ENCODE peak calls at places on chromosomes 5 and 9, in five cellular contexts. B is A549, X is Peyer's patch, F is body of pancreas, W is vagina. G is an unnamed sample. For H3K4me1, the result is how much of the 10 kb centered on the place peaks cover.

GRCh38 chr5:10064546-10065215 is 185.0 kb downstream of the ATPSCKMT start:
- DNase-seq in F (no peak), W (peak), X (no peak), B (no peak), G (no peak)

GRCh38 chr9:120742951-120743416 is 28.7 kb upstream of the MEGF9 start:
- DNase-seq in B (peak), X (peak), F (no peak), W (no peak), G (no peak)

GRCh38 chr5:143177263-143177994 is 226.1 kb downstream of the NR3C1 start:
- DNase-seq in X (no peak), B (peak), F (no peak), W (no peak), G (no peak)

GRCh38 chr9:112332977-112333638 is at the start of gene PTBP3:
- DNase-seq in F (peak), B (peak), X (peak), W (no peak), G (peak)

GRCh38 chr5:57386958-57387357 is 95.7 kb downstream of the ACTBL2 start:
- DNase-seq in B (no peak), F (no peak), W (no peak), X (no peak), G (no peak)

GRCh38 chr5:55427157-55427556 is 107.6 kb downstream of the PLPP1 start:
- DNase-seq in B (no peak), X (peak), F (peak), W (no peak), G (no peak)

GRCh38 chr5:126300293-126300692 is 122.9 kb upstream of the GRAMD2B start:
- DNase-seq in W (no peak), F (no peak), X (no peak), B (no peak), G (no peak)

GRCh38 chr5:128216860-128217531 is 133.4 kb downstream of the SLC12A2 start:
- DNase-seq in F (no peak), W (no peak), B (no peak), X (no peak), G (no peak)

GRCh38 chr5:437281-437771 is 5.7 kb upstream of the EXOC3 start:
- DNase-seq in W (no peak), F (no peak), B (no peak), X (peak), G (peak)

GRCh38 chr9:114551750-114552685 is 35.6 kb upstream of the ATP6V1G1 start:
- DNase-seq in X (peak), W (no peak), B (peak), F (peak), G (no peak)

GRCh38 chr9:72353455-72354116 is 11.4 kb downstream of the ZFAND5 start:
- DNase-seq in X (no peak), B (no peak), W (no peak), F (no peak), G (no peak)
- TF ChIP-seq POLR2A in X (no peak), B (no peak), W (no peak), F (no peak), G (no peak)

DNA sequence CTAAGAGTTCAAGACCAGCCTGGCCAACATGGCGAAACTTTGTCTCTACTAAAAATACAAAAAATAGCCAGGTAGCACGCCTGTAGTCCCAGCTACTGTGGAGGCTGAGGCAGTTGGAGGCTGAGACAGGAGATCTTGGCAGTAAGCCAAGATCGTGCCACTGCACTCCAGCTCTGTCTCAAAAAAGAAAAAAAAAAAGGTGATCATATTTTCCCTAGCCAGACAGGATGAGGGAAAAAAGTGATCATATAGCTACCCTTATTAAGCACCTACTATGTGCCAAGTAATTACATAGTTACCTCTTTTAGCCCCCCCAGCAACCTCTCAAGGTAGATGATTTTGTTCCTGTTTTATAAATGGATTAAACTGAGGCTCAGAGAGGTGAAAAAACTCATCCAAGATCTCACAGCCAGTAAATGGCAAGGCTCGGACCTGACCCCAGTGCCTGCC is 18.1 kb upstream of the RPL26L1 start:
- DNase-seq in W (no peak), F (no peak), B (no peak), X (no peak), G (no peak)
- H3K4me1 ChIP-seq in W (under half), F (under half), B (under half), X (under half), G (under half)

DNA sequence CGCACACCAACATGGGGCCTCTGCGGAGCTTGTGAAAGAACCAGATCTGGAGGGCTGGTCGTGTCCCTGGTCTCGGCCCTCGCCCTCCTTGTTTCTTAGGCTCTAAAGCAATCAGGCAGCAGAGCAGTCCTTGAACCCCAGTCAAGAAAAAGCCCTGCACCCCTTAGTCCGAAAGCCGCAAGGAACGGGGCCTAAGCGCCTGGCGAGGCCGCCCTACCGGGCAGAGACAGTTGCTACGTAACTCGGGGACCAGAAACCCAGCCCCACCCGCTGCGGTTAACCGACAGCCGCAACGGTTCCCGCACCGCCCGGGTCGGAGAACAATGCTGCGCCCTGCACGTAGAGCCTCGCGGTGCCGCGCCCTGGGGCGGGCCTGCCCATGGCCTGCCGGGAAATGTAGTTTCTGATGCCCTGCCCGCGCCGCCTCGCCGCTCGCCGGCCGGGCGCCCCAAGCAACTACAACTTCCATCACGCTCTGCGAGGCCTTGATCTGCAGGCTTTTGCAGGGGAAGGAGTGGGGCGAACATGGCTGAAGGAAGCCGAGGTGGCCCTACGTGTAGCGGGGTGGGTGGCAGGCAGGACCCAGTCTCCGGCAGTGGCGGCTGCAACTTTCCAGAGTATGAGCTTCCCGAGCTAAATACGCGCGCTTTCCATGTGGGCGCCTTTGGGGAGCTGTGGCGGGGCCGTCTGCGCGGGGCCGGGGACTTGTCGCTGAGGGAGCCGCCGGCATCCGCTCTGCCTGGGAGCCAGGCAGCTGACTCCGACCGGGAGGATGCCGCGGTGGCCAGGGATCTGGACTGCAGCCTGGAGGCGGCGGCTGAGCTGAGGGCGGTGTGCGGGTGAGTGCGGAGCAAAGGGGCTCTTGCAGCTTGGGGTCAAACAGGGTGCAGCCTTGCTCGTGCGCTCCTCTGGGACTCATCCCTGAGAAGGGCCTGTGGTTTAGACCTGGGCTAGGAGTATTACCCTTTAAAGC is at the start of gene SNAPC3:
- DNase-seq in F (peak), B (peak), X (peak), W (peak), G (peak)
- TF ChIP-seq POLR2A in F (peak), B (peak), X (peak), W (no peak), G (peak)

GRCh38 chr5:179307931-179308471 is 37.3 kb downstream of the ADAMTS2 start:
- DNase-seq in W (no peak), F (no peak), B (no peak), X (no peak), G (peak)
- H3K4me1 ChIP-seq in W (under half), F (under half), B (under half), X (under half), G (under half)

DNA sequence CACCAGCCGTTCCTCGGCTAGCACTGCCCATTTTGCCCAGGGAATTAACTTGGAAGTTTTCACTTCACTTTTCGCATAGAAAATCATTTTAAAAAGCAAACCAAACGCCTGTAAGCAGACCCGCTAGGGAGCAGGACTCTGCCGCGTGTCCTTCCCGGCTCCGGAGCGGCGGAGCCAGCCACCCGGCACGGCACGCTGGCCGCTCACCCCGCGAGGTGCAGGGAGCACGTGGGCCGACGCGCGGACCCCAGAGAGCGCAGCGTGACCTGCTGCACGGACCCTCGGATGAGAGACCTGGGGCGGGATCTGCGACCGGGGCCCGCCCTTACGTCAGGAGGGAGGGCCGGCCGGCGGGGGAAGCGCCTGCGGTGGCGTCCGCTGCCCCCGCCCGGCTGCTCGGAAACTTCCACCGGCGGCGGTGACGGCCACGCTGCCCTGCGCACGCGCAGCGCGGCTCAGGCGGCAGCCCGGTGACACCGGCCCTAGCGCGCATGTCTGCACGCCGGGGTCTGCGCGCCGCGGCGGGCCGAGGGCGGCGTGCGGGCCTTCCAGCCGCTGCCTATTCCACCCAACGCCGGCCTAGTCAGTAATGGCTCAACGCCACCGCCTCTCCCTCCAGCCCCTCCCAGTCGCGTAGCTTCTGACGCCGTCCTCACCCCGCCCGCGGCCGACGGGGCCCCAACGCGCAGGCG is 504 bp upstream of the TENT4A start:
- DNase-seq in F (peak), W (peak), X (peak), B (peak), G (peak)
- TF ChIP-seq POLR2A in F (peak), W (no peak), X (peak), B (peak), G (no peak)

GRCh38 chr9:92761686-92762085 is 2.9 kb downstream of the BICD2 start:
- DNase-seq in W (no peak), X (no peak), B (no peak), F (no peak), G (peak)
- H3K4me1 ChIP-seq in W (half or more), X (under half), B (under half), F (under half), G (half or more)

DNA sequence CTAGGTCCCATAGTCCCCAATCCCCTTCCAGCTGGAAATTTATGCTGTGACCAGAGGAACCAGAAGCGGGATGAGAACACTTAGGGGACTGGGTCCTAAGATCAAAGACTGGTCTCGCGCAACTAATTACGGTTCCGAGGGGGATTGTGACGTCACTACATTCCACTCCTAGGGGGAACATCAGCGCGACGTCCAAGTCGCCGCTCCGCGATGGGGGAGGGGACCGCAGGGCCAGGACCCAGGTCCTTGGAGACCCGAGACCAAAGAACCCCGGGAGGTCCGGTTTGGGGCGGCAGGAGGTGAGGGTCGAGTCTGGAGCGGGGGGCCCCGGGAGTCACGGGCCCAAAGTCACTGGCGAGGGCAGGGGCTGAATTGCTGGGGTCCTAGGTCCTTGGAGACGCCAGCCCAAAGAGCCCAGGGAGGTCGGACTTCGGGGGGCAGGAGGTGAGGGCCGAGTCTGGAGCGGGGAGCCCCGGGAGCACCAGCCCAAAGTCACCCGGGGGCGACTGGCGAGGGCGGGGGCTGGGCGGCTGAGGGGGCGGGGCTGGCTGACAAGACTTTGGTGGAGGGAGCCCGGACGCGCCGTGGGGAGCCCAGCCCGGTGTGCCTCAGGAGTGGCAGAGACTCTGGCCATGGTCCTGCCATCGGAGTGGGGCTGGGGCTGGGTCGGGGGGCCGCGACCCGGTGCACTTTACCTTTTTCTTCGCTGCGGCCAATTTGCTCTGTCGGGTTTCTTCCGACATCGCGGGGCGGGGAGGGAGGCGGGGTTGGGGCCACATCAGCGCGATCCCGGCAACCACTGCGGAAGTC is at the start of gene GOLGA2:
- DNase-seq in F (peak), W (no peak), B (peak), X (no peak), G (no peak)
- TF ChIP-seq POLR2A in F (no peak), W (no peak), B (no peak), X (no peak), G (peak)

GRCh38 chr5:40428129-40428528 is 251.6 kb upstream of the PTGER4 start:
- DNase-seq in W (no peak), B (no peak), X (no peak), F (peak), G (no peak)
- H3K4me1 ChIP-seq in W (under half), B (under half), X (under half), F (under half), G (under half)

G was measured in spleen.